ENCODE peak calls at places on chromosomes 5 and 9, in five cellular contexts. C is CD8-positive, alpha-beta T cell; F is cardiac muscle cell; S is PC-9; Y is IMR-90. R is an unnamed sample.

GRCh38 chr5:67221487-67222242 is 25.1 kb upstream of the CD180 start:
- DNase-seq in C (peak), Y (no peak), F (no peak), S (no peak), R (no peak)

GRCh38 chr5:83118471-83118870 is 41.1 kb downstream of the XRCC4 start:
- DNase-seq in Y (no peak), C (no peak), F (no peak), S (no peak), R (no peak)

GRCh38 chr5:61162010-61162831 is at the start of gene SMIM15:
- DNase-seq in C (peak), Y (peak), F (peak), S (peak), R (peak)

GRCh38 chr5:88262116-88262515 is 6.5 kb downstream of the TMEM161B start:
- DNase-seq in F (peak), Y (peak), C (no peak), S (no peak), R (no peak)

GRCh38 chr9:79709945-79710674 is 138.3 kb downstream of the TLE4 start:
- DNase-seq in C (no peak), F (no peak), Y (no peak), S (no peak), R (no peak)

GRCh38 chr9:131732636-131733340 is 7.1 kb downstream of the RAPGEF1 start:
- DNase-seq in Y (no peak), F (no peak), S (no peak), C (peak), R (no peak)

GRCh38 chr5:67426961-67427630 is 230.5 kb upstream of the CD180 start:
- DNase-seq in F (peak), Y (no peak), S (no peak), C (no peak), R (no peak)

GRCh38 chr9:137031904-137032639 is at the start of gene FUT7:
- DNase-seq in S (no peak), Y (no peak), F (no peak), C (peak), R (no peak)

GRCh38 chr5:36844305-36844704 is 32.3 kb upstream of the NIPBL start:
- DNase-seq in C (no peak), Y (no peak), F (no peak), S (no peak), R (no peak)

GRCh38 chr5:34803974-34804373 is 35.0 kb upstream of the TTC23L start:
- DNase-seq in F (peak), C (no peak), Y (peak), S (no peak), R (no peak)

GRCh38 chr9:33906769-33907168 is 89.8 kb downstream of the UBE2R2 start:
- DNase-seq in F (no peak), S (no peak), C (no peak), Y (no peak), R (no peak)

GRCh38 chr9:129436751-129437625 is 183.9 kb downstream of the C9orf50 start:
- DNase-seq in S (no peak), C (no peak), Y (peak), F (peak), R (no peak)

GRCh38 chr5:78221964-78222451 is 72.5 kb downstream of the AP3B1 start:
- DNase-seq in F (peak), S (no peak), C (no peak), Y (peak), R (no peak)

GRCh38 chr9:111994831-111995458 is 98.3 kb downstream of the UGCG start:
- DNase-seq in Y (no peak), F (no peak), C (no peak), S (no peak), R (no peak)

GRCh38 chr9:98419260-98419603 is 163.8 kb upstream of the TBC1D2 start:
- DNase-seq in S (no peak), C (no peak), Y (no peak), F (no peak), R (no peak)
- TF ChIP-seq CTCF in S (no peak), C (no peak), Y (no peak), F (no peak), R (no peak)

DNA sequence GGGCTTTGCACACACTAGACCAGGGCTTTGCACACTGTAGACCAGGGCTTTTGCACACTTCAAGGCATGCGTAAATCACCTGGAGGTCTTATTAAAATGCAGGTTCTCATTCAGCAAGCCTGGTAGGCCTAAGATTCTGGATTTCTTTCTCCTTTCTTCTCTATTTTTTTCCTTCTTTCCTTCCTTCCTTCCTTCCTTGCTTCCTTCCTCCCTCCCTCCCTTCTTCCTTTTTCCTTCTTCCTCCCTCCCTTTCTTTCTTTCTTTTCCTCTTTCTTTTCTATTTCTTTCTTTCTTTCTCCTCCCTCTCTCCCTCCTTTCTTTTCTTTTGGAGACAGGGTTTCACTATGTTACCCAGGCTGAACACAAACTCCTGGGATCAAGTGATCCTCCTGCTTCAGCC is 24.3 kb upstream of the CNOT6 start:
- DNase-seq in C (no peak), S (no peak), Y (no peak), F (no peak), R (no peak)
- H3K27ac ChIP-seq in C (no peak), S (no peak), Y (no peak), F (no peak), R (no peak)

GRCh38 chr5:135174315-135175096 is 140.5 kb upstream of the PITX1 start:
- DNase-seq in Y (peak), F (no peak), S (no peak), C (no peak), R (no peak)
- TF ChIP-seq CTCF in Y (peak), F (no peak), S (no peak), C (no peak), R (peak)

GRCh38 chr5:42767491-42768105 is 11.0 kb downstream of the CCDC152 start:
- DNase-seq in Y (peak), C (no peak), F (peak), S (no peak), R (no peak)
- H3K27ac ChIP-seq in Y (no peak), C (no peak), F (no peak), S (no peak), R (no peak)

DNA sequence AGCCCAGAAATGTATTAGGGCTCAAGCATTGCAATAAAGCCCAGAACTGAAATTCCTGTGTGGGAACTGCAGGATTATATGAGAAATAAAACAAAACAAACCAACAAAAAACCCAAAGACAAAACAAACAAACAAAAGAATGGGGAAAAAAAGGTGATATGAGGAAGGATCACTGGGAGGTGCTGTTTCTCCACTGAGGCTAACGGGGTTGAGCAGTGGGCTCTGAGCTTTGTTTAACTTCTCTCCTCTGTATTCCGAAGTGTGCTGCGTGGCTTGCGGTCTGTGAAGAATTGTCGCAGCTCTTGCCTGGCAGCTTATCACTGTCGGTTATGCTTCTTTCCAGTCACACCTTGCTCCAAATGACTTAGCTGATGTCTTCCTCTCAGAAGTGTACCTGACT is 106.3 kb downstream of the TENT4A start:
- DNase-seq in C (no peak), S (no peak), Y (no peak), F (no peak), R (no peak)
- TF ChIP-seq CTCF in C (no peak), S (no peak), Y (no peak), F (no peak), R (no peak)

DNA sequence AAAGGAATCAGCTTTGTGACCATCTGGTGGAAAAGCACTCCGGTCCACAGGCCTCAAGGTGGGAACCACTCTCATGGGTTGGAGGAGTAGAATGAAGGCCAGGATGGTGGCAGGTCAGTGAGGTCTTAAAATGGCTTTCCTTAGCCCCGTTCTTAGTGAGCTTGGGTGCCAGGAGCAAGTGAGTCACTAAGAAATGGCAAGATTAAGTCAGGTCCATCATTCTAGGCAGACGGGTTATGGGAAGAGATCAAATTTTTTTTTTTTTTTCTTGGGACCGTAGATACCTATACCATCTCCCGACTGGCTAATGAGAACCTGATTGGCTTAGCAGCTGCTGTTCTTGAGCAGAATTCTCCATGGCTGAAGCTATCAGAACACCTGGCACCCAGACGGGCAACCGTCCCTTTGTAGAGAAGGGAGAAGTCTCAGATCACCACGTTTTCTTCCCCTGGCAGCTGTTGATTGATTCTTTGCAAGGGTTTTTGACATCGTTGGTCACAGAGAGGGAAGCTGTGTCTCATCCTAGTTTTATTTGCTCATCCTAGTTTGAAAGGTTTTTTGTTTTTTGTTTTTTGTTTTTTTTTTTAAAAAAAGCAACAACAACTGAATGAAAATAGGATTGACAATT is 78.5 kb downstream of the AOPEP start:
- DNase-seq in F (no peak), C (no peak), S (peak), Y (no peak), R (no peak)
- H3K27ac ChIP-seq in F (no peak), C (no peak), S (peak), Y (peak), R (no peak)

GRCh38 chr5:1380011-1380817 is 35.3 kb upstream of the CLPTM1L start:
- DNase-seq in Y (peak), C (peak), S (no peak), F (peak), R (no peak)
- TF ChIP-seq CTCF in Y (peak), C (peak), S (no peak), F (peak), R (peak)

DNA sequence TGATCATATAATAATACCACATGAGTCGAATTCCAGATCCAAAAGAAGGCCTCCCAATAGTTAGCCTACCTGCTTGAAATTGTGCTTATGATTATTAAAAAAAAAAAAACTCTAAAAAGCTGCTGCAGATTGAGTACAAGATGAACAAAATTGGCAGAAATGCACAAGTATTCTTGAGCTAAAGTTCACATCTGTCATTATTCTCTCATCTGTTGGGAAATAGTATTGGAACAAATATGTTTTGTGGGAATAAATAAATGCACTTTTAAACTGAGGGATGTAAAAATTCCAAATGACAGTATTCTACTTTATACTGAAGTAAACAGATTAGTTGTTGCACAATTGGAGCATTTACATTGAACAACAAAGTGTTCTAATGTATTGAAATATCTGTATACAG is 15.7 kb downstream of the DAB2 start:
- DNase-seq in F (no peak), Y (no peak), C (no peak), S (no peak), R (no peak)
- H3K27ac ChIP-seq in F (no peak), Y (no peak), C (no peak), S (no peak), R (no peak)

GRCh38 chr5:116037236-116037822 is 5.1 kb downstream of the ARL14EPL start:
- DNase-seq in Y (no peak), S (no peak), C (no peak), F (peak), R (no peak)
- TF ChIP-seq CTCF in Y (peak), S (peak), C (no peak), F (peak), R (peak)

R was measured in AG04450.